ENCODE peak calls at places on chromosome 10, in four cellular contexts. One of them, this sample, is unnamed. For H3K4me1, the result is how much of the 10 kb centered on the place peaks cover.

GRCh38 chr10:78182841-78183240 is 149.2 kb downstream of the RPS24 start:
- DNase-seq in HCT116: no peak
- DNase-seq in tibial nerve: no peak
- DNase-seq in sigmoid colon: no peak
- DNase-seq in this sample: no peak

GRCh38 chr10:84493951-84494848 is 165.8 kb downstream of the CCSER2 start:
- DNase-seq in HCT116: peak
- DNase-seq in tibial nerve: no peak
- DNase-seq in sigmoid colon: no peak
- DNase-seq in this sample: no peak

GRCh38 chr10:117503170-117503885 is 39.2 kb upstream of the EMX2 start:
- DNase-seq in HCT116: no peak
- DNase-seq in tibial nerve: no peak
- DNase-seq in sigmoid colon: peak
- DNase-seq in this sample: no peak

GRCh38 chr10:612696-613095 is 76.8 kb downstream of the DIP2C start:
- DNase-seq in HCT116: no peak
- DNase-seq in tibial nerve: no peak
- DNase-seq in sigmoid colon: no peak
- DNase-seq in this sample: no peak

GRCh38 chr10:67779455-67780205 is 58.4 kb downstream of the DNAJC12 start:
- DNase-seq in HCT116: peak
- DNase-seq in tibial nerve: peak
- DNase-seq in sigmoid colon: peak
- DNase-seq in this sample: no peak

GRCh38 chr10:98195132-98195531 is 60.7 kb downstream of the R3HCC1L start:
- DNase-seq in HCT116: no peak
- DNase-seq in tibial nerve: no peak
- DNase-seq in sigmoid colon: no peak
- DNase-seq in this sample: no peak

GRCh38 chr10:43090188-43090587 is 13.3 kb downstream of the RET start:
- DNase-seq in HCT116: no peak
- DNase-seq in tibial nerve: no peak
- DNase-seq in sigmoid colon: no peak
- DNase-seq in this sample: no peak

GRCh38 chr10:101894266-101894665 is 50.7 kb upstream of the KCNIP2 start:
- DNase-seq in HCT116: no peak
- DNase-seq in tibial nerve: no peak
- DNase-seq in sigmoid colon: no peak
- DNase-seq in this sample: no peak

GRCh38 chr10:59991661-59992060 is 85.3 kb upstream of the CCDC6 start:
- DNase-seq in HCT116: peak
- DNase-seq in tibial nerve: peak
- DNase-seq in sigmoid colon: peak
- DNase-seq in this sample: no peak

GRCh38 chr10:74121368-74121767 is 29.3 kb downstream of the AP3M1 start:
- DNase-seq in HCT116: no peak
- DNase-seq in tibial nerve: no peak
- DNase-seq in sigmoid colon: no peak
- DNase-seq in this sample: no peak

GRCh38 chr10:76885815-76886214 is 751.8 kb downstream of the KCNMA1 start:
- DNase-seq in HCT116: no peak
- DNase-seq in tibial nerve: no peak
- DNase-seq in sigmoid colon: peak
- DNase-seq in this sample: no peak

GRCh38 chr10:122257041-122257440 is 14.1 kb upstream of the BTBD16 start:
- DNase-seq in HCT116: no peak
- DNase-seq in tibial nerve: no peak
- DNase-seq in sigmoid colon: peak
- DNase-seq in this sample: no peak

GRCh38 chr10:78831001-78831400 is 237.8 kb upstream of the ZMIZ1 start:
- DNase-seq in HCT116: no peak
- DNase-seq in tibial nerve: no peak
- DNase-seq in sigmoid colon: no peak
- DNase-seq in this sample: no peak

GRCh38 chr10:21138769-21139324 is 241.7 kb upstream of the NEBL start:
- DNase-seq in HCT116: no peak
- DNase-seq in tibial nerve: no peak
- DNase-seq in sigmoid colon: no peak
- DNase-seq in this sample: no peak

GRCh38 chr10:73588656-73589055 is 2.5 kb downstream of the USP54 start:
- DNase-seq in HCT116: no peak
- DNase-seq in tibial nerve: no peak
- DNase-seq in sigmoid colon: no peak
- DNase-seq in this sample: no peak

GRCh38 chr10:90227259-90227658 is 525.9 kb downstream of the KIF20B start:
- DNase-seq in HCT116: peak
- DNase-seq in tibial nerve: no peak
- DNase-seq in sigmoid colon: no peak
- DNase-seq in this sample: no peak

GRCh38 chr10:31219321-31219720 is 99.7 kb upstream of the ZEB1 start:
- DNase-seq in HCT116: no peak
- DNase-seq in tibial nerve: no peak
- DNase-seq in sigmoid colon: no peak
- DNase-seq in this sample: no peak

GRCh38 chr10:104259456-104259855 is 4.8 kb downstream of the GSTO1 start:
- DNase-seq in HCT116: no peak
- DNase-seq in tibial nerve: no peak
- DNase-seq in sigmoid colon: no peak
- DNase-seq in this sample: no peak

GRCh38 chr10:117363027-117363426 is 12.2 kb downstream of the PDZD8 start:
- DNase-seq in HCT116: no peak
- DNase-seq in tibial nerve: no peak
- DNase-seq in sigmoid colon: no peak
- DNase-seq in this sample: no peak

GRCh38 chr10:77505431-77506334 is 131.9 kb downstream of the KCNMA1 start:
- DNase-seq in HCT116: peak
- DNase-seq in tibial nerve: no peak
- DNase-seq in sigmoid colon: no peak
- DNase-seq in this sample: no peak

GRCh38 chr10:132970641-132971438 is 28.5 kb upstream of the CFAP46 start:
- DNase-seq in HCT116: no peak
- DNase-seq in tibial nerve: no peak
- DNase-seq in sigmoid colon: peak
- DNase-seq in this sample: no peak

GRCh38 chr10:75001715-75002350 is 109.6 kb upstream of the SAMD8 start:
- DNase-seq in HCT116: no peak
- DNase-seq in tibial nerve: no peak
- DNase-seq in sigmoid colon: no peak
- DNase-seq in this sample: no peak

GRCh38 chr10:123529146-123529760 is 136.9 kb upstream of the GPR26 start:
- DNase-seq in HCT116: no peak
- DNase-seq in tibial nerve: no peak
- DNase-seq in sigmoid colon: no peak
- DNase-seq in this sample: peak

GRCh38 chr10:64191304-64191703 is 670.1 kb downstream of the REEP3 start:
- DNase-seq in HCT116: no peak
- DNase-seq in tibial nerve: no peak
- DNase-seq in sigmoid colon: no peak
- DNase-seq in this sample: no peak

GRCh38 chr10:79346388-79347225 is 662 bp upstream of the PPIF start:
- DNase-seq in HCT116: peak
- DNase-seq in tibial nerve: no peak
- DNase-seq in sigmoid colon: peak
- DNase-seq in this sample: peak

GRCh38 chr10:28937959-28938358 is 260.6 kb downstream of the BAMBI start:
- DNase-seq in HCT116: no peak
- DNase-seq in tibial nerve: no peak
- DNase-seq in sigmoid colon: no peak
- DNase-seq in this sample: no peak

GRCh38 chr10:77458986-77459590 is 178.5 kb downstream of the KCNMA1 start:
- DNase-seq in HCT116: no peak
- DNase-seq in tibial nerve: no peak
- DNase-seq in sigmoid colon: no peak
- DNase-seq in this sample: no peak

GRCh38 chr10:126013489-126014281 is 117.3 kb downstream of the FANK1 start:
- DNase-seq in HCT116: no peak
- DNase-seq in tibial nerve: no peak
- DNase-seq in sigmoid colon: no peak
- DNase-seq in this sample: no peak

GRCh38 chr10:43211030-43211429 is 55.8 kb downstream of the RASGEF1A start:
- DNase-seq in HCT116: no peak
- DNase-seq in tibial nerve: no peak
- DNase-seq in sigmoid colon: peak
- DNase-seq in this sample: no peak

GRCh38 chr10:12193193-12193592 is 2.5 kb downstream of the NUDT5 start:
- DNase-seq in HCT116: no peak
- DNase-seq in tibial nerve: no peak
- DNase-seq in sigmoid colon: no peak
- DNase-seq in this sample: no peak

DNA sequence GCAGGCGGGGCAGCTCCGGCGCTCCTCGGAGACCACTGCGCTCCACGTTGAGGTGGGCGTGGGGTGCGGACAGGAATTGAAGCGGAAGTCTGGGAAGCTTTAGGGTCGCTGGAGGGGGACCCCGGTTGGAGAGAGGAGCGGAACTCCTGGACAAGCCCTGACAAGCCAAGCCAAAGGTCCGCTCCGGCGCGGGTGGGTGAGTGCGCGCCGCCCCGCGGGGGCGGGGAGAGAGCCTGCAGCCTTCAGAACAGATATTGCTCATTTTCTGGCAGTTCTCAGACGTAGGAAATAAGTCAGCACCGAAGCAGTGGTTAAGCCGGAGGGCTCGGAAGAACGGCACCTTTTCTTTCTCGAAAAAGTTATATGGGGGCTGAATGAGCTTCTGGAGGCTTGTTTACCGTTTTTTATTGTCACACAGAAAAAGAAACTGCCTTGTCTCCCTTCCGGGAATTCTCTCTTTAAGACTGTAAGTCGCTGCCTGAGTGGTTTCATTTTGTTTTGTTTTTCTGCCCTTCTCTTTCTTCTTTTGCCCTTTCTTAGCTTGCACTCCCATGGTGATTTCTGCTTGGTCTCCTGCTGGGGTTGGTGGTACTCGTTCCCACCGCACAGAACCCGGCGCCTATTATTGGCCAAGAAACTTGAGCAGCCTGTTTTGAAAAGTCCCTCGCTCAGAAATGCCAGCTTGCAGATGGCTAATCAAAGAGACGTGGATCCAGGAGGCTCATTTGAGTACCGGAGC is 732 bp downstream of the FAS start:
- DNase-seq in HCT116: peak
- DNase-seq in tibial nerve: peak
- DNase-seq in sigmoid colon: peak
- DNase-seq in this sample: no peak
- TF ChIP-seq POLR2A in HCT116: no peak
- TF ChIP-seq POLR2A in tibial nerve: no peak
- TF ChIP-seq POLR2A in sigmoid colon: peak
- TF ChIP-seq POLR2A in this sample: peak

GRCh38 chr10:124708922-124709520 is 35.2 kb downstream of the FAM53B start:
- DNase-seq in HCT116: no peak
- DNase-seq in tibial nerve: no peak
- DNase-seq in sigmoid colon: no peak
- DNase-seq in this sample: no peak

GRCh38 chr10:124706462-124706857 is 37.7 kb downstream of the FAM53B start:
- DNase-seq in HCT116: no peak
- DNase-seq in tibial nerve: no peak
- DNase-seq in sigmoid colon: no peak
- DNase-seq in this sample: no peak

GRCh38 chr10:124706876-124707516 is 37.2 kb downstream of the FAM53B start:
- DNase-seq in HCT116: no peak
- DNase-seq in tibial nerve: no peak
- DNase-seq in sigmoid colon: no peak
- DNase-seq in this sample: no peak

GRCh38 chr10:124708246-124708779 is 35.9 kb downstream of the FAM53B start:
- DNase-seq in HCT116: no peak
- DNase-seq in tibial nerve: no peak
- DNase-seq in sigmoid colon: no peak
- DNase-seq in this sample: no peak

DNA sequence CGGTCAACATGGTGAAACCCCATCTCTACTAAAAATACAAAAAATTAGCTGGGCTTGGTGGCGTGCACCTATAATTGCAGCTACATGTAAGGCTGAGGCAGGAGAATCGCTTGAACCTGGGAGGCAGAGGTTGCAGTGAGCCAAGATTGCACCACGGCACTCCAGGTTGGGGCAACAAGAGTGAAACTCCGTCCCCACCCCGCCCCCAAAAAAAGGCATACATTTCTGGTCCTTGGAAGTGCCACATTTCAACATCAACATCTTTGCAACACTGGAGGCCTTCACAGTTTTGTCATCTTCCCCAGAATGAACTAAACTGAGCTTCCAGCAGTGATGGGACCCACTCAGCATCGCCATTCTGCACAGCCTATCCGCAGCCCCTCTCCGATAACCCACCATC is 36.6 kb downstream of the FAM53B start:
- DNase-seq in HCT116: no peak
- DNase-seq in tibial nerve: no peak
- DNase-seq in sigmoid colon: no peak
- DNase-seq in this sample: no peak
- H3K4me1 ChIP-seq in HCT116: under half
- H3K4me1 ChIP-seq in tibial nerve: under half
- H3K4me1 ChIP-seq in sigmoid colon: half or more
- H3K4me1 ChIP-seq in this sample: half or more

DNA sequence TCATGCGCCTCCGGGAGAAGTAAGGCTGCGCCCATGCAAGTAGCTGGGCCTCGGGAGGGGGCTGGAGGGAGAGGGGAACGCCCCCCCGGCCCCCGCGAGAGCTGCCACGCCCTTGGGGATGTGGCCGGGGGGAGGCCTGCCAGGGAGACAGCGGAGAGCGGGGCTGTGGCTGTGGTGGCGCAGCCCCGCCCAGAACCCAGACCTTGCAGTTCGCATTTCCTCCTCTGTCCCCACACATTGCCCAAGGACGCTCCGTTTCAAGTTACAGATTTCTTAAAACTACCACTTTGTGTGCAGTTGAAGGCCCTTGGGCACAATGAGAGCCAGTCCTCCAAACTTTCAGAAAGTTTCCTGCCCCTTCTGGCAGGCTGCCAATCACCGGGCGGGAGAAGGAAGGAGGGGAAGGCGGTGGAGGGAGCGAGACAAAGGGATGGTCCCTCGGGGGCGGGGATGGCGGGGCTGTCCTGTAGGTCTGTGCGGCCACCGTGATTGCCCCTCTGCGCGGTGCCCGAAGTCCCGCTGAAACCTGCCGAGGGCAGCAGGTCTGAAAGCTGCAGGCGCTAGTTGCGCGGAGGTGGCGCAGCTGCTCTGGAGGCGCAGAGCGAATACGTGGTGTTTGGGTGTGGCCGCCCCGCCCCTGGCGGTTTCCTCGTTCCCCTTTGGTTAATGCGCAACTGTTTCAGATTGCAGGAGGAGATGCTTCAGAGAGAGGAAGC is 2.1 kb downstream of the VIM start:
- DNase-seq in HCT116: peak
- DNase-seq in tibial nerve: peak
- DNase-seq in sigmoid colon: peak
- DNase-seq in this sample: no peak
- TF ChIP-seq POLR2A in HCT116: no peak
- TF ChIP-seq POLR2A in tibial nerve: no peak
- TF ChIP-seq POLR2A in sigmoid colon: no peak
- TF ChIP-seq POLR2A in this sample: peak

DNA sequence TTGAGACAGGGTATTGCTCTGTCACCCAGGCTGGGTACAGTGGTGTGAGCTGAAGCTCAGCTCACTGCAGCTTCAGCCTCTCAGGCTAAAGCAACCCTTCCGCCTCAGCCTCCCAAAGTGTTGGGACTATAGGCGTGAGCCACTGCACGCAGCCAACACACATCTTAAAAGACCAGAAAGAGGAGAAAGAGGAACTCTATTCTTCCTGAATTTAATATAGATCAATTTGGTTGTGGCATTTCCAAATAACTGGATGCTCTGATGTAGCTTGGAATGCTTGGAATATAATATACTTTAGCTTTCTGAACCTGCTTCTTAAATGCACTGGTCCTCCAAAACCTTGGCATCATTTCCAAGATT is 1.1 kb upstream of the ADAMTS14 start:
- DNase-seq in HCT116: no peak
- DNase-seq in tibial nerve: no peak
- DNase-seq in sigmoid colon: no peak
- DNase-seq in this sample: no peak
- H3K4me1 ChIP-seq in HCT116: half or more
- H3K4me1 ChIP-seq in tibial nerve: under half
- H3K4me1 ChIP-seq in sigmoid colon: under half
- H3K4me1 ChIP-seq in this sample: under half

This sample was measured in vagina.